ENCODE peak calls at places on chromosomes 12 and 14, in seven cellular contexts. H is ELR; N is lower lobe of right lung; W is neuronal stem cell; G is fibroblast of the aortic adventitia; R is fibroblast of pulmonary artery; A is activated effector memory CD4-positive, alpha-beta T cell treated with Interleukin-2 at 50 U/mL for 16 hours. K is an unnamed sample.

GRCh38 chr14:98393527-98393926 is 878.5 kb downstream of the BCL11B start:
- DNase-seq in A (no peak), R (no peak), G (no peak), W (no peak), N (no peak), H (no peak), K (no peak)

GRCh38 chr12:49357099-49357678 is 10.1 kb upstream of the SPATS2 start:
- DNase-seq in N (no peak), A (no peak), R (peak; percentile 85), W (no peak), G (peak; percentile 87), H (peak; percentile 84), K (no peak)

GRCh38 chr12:104456950-104457745 is 400 bp downstream of the CHST11 start:
- DNase-seq in H (peak; percentile 85), N (peak; percentile 63), A (peak; percentile 53), G (peak; percentile 81), W (peak; percentile 67), R (peak; percentile 80), K (peak; percentile 38)

GRCh38 chr12:6360578-6361490 is 14.5 kb downstream of the SCNN1A start:
- DNase-seq in H (no peak), N (no peak), A (no peak), W (no peak), R (no peak), G (no peak), K (no peak)

GRCh38 chr14:21106506-21107359 is 5.9 kb downstream of the TMEM253 start:
- DNase-seq in N (peak; percentile 84), G (peak; percentile 77), A (peak; percentile 65), H (peak; percentile 74), W (no peak), R (peak; percentile 86), K (peak; percentile 72)

GRCh38 chr14:60002819-60003492 is 83.0 kb downstream of the LRRC9 start:
- DNase-seq in G (no peak), N (no peak), A (no peak), W (no peak), H (no peak), R (no peak), K (no peak)

GRCh38 chr14:63988579-63988978 is 135.8 kb downstream of the SYNE2 start:
- DNase-seq in W (no peak), G (no peak), H (no peak), R (no peak), A (no peak), N (no peak), K (no peak)

GRCh38 chr14:60649815-60650381 is 621 bp upstream of the SIX1 start:
- DNase-seq in R (no peak), H (peak; percentile 57), A (no peak), W (peak; percentile 40), G (peak; percentile 48), N (no peak), K (no peak)

GRCh38 chr12:104220931-104221330 is 5.4 kb downstream of the TXNRD1 start:
- DNase-seq in N (no peak), A (no peak), H (no peak), R (no peak), G (no peak), W (no peak), K (no peak)

GRCh38 chr12:120870415-120870814 is 33.7 kb downstream of the SPPL3 start:
- DNase-seq in H (no peak), A (no peak), G (no peak), N (no peak), R (no peak), W (no peak), K (no peak)

GRCh38 chr12:120710805-120711296 is 593 bp downstream of the UNC119B start:
- DNase-seq in N (peak; percentile 51), A (no peak), R (no peak), G (no peak), H (peak; percentile 40), W (no peak), K (no peak)

GRCh38 chr14:35855886-35856481 is 29.8 kb downstream of the BRMS1L start:
- DNase-seq in A (no peak), R (no peak), G (no peak), W (no peak), N (no peak), H (no peak), K (no peak)

GRCh38 chr14:86086962-86087361 is 557.0 kb downstream of the FLRT2 start:
- DNase-seq in W (no peak), R (no peak), G (no peak), A (no peak), H (no peak), N (no peak), K (no peak)

GRCh38 chr12:109982211-109982610 is 14.0 kb downstream of the GIT2 start:
- DNase-seq in A (no peak), W (no peak), H (no peak), R (peak; percentile 64), N (no peak), G (peak; percentile 83), K (no peak)

GRCh38 chr14:91649930-91650329 is 82.0 kb downstream of the CATSPERB start:
- DNase-seq in A (no peak), G (peak; percentile 66), W (no peak), H (peak; percentile 37), R (peak; percentile 70), N (no peak), K (peak; percentile 16)

GRCh38 chr14:41299924-41300323 is 306.8 kb upstream of the LRFN5 start:
- DNase-seq in A (no peak), G (no peak), W (no peak), R (no peak), H (no peak), N (no peak), K (no peak)

GRCh38 chr14:35342160-35343010 is 50.2 kb downstream of the PSMA6 start:
- DNase-seq in H (no peak), W (no peak), N (peak; percentile 48), A (no peak), R (peak; percentile 45), G (peak; percentile 49), K (no peak)

GRCh38 chr14:100844082-100844408 is 18.1 kb downstream of the MEG3 start:
- DNase-seq in R (no peak), G (no peak), W (no peak), N (peak; percentile 10), A (no peak), H (no peak), K (no peak)

GRCh38 chr14:106802413-106803364 is 1276.3 kb downstream of the TMEM121 start:
- DNase-seq in A (no peak), W (no peak), H (no peak), R (no peak), G (no peak), N (no peak), K (no peak)

GRCh38 chr12:69570000-69570516 is 15.2 kb upstream of the CCT2 start:
- DNase-seq in N (no peak), R (peak; percentile 69), W (no peak), A (no peak), H (peak; percentile 96), G (no peak), K (no peak)

GRCh38 chr12:114933428-114934160 is 249.6 kb upstream of the TBX3 start:
- DNase-seq in G (peak; percentile 79), W (no peak), H (peak; percentile 99), A (no peak), N (no peak), R (peak; percentile 82), K (no peak)

GRCh38 chr12:123064885-123065619 is 84.6 kb downstream of the ARL6IP4 start:
- DNase-seq in N (no peak), A (no peak), R (no peak), G (no peak), H (no peak), W (no peak), K (no peak)

GRCh38 chr14:96108061-96108795 is 69.1 kb downstream of the C14orf132 start:
- DNase-seq in N (no peak), G (no peak), A (no peak), H (no peak), W (no peak), R (no peak), K (no peak)

GRCh38 chr12:105676694-105677093 is 346.2 kb downstream of the C12orf75 start:
- DNase-seq in R (no peak), G (no peak), W (no peak), A (no peak), N (no peak), H (no peak), K (no peak)

GRCh38 chr12:24304285-24304684 is 354.8 kb upstream of the SOX5 start:
- DNase-seq in A (no peak), G (no peak), R (no peak), N (no peak), W (no peak), H (no peak), K (no peak)

GRCh38 chr12:124608451-124608870 is 41.0 kb upstream of the NCOR2 start:
- DNase-seq in G (no peak), R (no peak), A (no peak), H (no peak), N (no peak), W (no peak), K (no peak)

GRCh38 chr12:119154435-119154818 is 24.3 kb upstream of the HSPB8 start:
- DNase-seq in R (no peak), W (peak; percentile 56), H (peak; percentile 5), A (no peak), N (no peak), G (no peak), K (no peak)

GRCh38 chr12:125169451-125169850 is 104.2 kb downstream of the AACS start:
- DNase-seq in W (no peak), H (no peak), R (no peak), N (no peak), G (no peak), A (no peak), K (no peak)

K was measured in T-cell.